ENCODE peak calls at places on chromosomes 2 and 18, in five cellular contexts. Z, F, V, W and S are unnamed samples.

GRCh38 chr18:13577091-13577697 is 149.2 kb downstream of the FAM210A start:
- DNase-seq in Z (no peak), F (no peak), V (peak), W (no peak), S (no peak)

GRCh38 chr2:120901213-120901612 is 165.5 kb downstream of the GLI2 start:
- DNase-seq in Z (no peak), F (peak), V (no peak), W (no peak), S (no peak)

GRCh38 chr18:43012951-43013350 is 102.5 kb downstream of the RIT2 start:
- DNase-seq in Z (no peak), F (no peak), V (peak), W (no peak), S (no peak)

GRCh38 chr18:51017140-51017874 is 12.7 kb upstream of the SMAD4 start:
- DNase-seq in Z (peak), F (no peak), V (no peak), W (no peak), S (no peak)

GRCh38 chr2:101145406-101145805 is 5.8 kb downstream of the TBC1D8 start:
- DNase-seq in Z (no peak), F (no peak), V (no peak), W (no peak), S (no peak)

GRCh38 chr2:9644603-9645002 is 13.8 kb upstream of the YWHAQ start:
- DNase-seq in Z (no peak), F (no peak), V (no peak), W (no peak), S (no peak)

GRCh38 chr2:121776361-121776760 is 20.9 kb downstream of the TSN start:
- DNase-seq in Z (no peak), F (no peak), V (no peak), W (no peak), S (no peak)

GRCh38 chr2:180017764-180018163 is 10.7 kb upstream of the CWC22 start:
- DNase-seq in Z (no peak), F (peak), V (peak), W (no peak), S (no peak)

GRCh38 chr2:119208791-119209203 is 14.8 kb upstream of the STEAP3 start:
- DNase-seq in Z (no peak), F (no peak), V (no peak), W (no peak), S (no peak)

GRCh38 chr18:57461652-57462269 is 26.6 kb downstream of the ONECUT2 start:
- DNase-seq in Z (no peak), F (no peak), V (no peak), W (no peak), S (no peak)

GRCh38 chr18:3159830-3160229 is 59.9 kb downstream of the MYOM1 start:
- DNase-seq in Z (no peak), F (no peak), V (no peak), W (no peak), S (no peak)

GRCh38 chr18:3153107-3153704 is 66.6 kb downstream of the MYOM1 start:
- DNase-seq in Z (no peak), F (no peak), V (no peak), W (no peak), S (no peak)

GRCh38 chr18:3154214-3154613 is 65.6 kb downstream of the MYOM1 start:
- DNase-seq in Z (no peak), F (no peak), V (no peak), W (no peak), S (no peak)

GRCh38 chr18:3157086-3157485 is 62.7 kb downstream of the MYOM1 start:
- DNase-seq in Z (no peak), F (no peak), V (no peak), W (no peak), S (no peak)

GRCh38 chr18:3156325-3156640 is 63.5 kb downstream of the MYOM1 start:
- DNase-seq in Z (no peak), F (no peak), V (no peak), W (no peak), S (no peak)
- H3K27ac ChIP-seq in Z (no peak), F (peak), V (no peak), W (no peak), S (no peak)

GRCh38 chr18:56257215-56257614 is 381.2 kb downstream of the TXNL1 start:
- DNase-seq in Z (no peak), F (no peak), V (peak), W (peak), S (no peak)
- TF ChIP-seq CTCF in Z (no peak), F (no peak), V (no peak), W (no peak), S (no peak)

GRCh38 chr2:65602851-65603250 is 170.5 kb upstream of the SPRED2 start:
- DNase-seq in Z (no peak), F (no peak), V (no peak), W (no peak), S (no peak)

GRCh38 chr2:65604246-65604645 is 171.8 kb upstream of the SPRED2 start:
- DNase-seq in Z (no peak), F (no peak), V (peak), W (no peak), S (no peak)

GRCh38 chr2:65608391-65608790 is 176.0 kb upstream of the SPRED2 start:
- DNase-seq in Z (no peak), F (no peak), V (no peak), W (no peak), S (no peak)

GRCh38 chr2:65607906-65608305 is 175.5 kb upstream of the SPRED2 start:
- DNase-seq in Z (peak), F (no peak), V (no peak), W (no peak), S (peak)

GRCh38 chr2:65605427-65606058 is 173.1 kb upstream of the SPRED2 start:
- DNase-seq in Z (no peak), F (no peak), V (no peak), W (peak), S (no peak)
- H3K4me3 ChIP-seq in Z (no peak), F (no peak), V (no peak), W (peak), S (no peak)

GRCh38 chr2:3847397-3848052 is 144.2 kb downstream of the DCDC2C start:
- DNase-seq in Z (no peak), F (no peak), V (no peak), W (no peak), S (no peak)
- H3K27ac ChIP-seq in Z (no peak), F (no peak), V (no peak), W (no peak), S (no peak)

GRCh38 chr2:96267159-96267971 is 1.3 kb downstream of the CIAO1 start:
- DNase-seq in Z (peak), F (peak), V (no peak), W (peak), S (peak)
- TF ChIP-seq CTCF in Z (peak), F (no peak), V (peak), W (peak), S (peak)

DNA sequence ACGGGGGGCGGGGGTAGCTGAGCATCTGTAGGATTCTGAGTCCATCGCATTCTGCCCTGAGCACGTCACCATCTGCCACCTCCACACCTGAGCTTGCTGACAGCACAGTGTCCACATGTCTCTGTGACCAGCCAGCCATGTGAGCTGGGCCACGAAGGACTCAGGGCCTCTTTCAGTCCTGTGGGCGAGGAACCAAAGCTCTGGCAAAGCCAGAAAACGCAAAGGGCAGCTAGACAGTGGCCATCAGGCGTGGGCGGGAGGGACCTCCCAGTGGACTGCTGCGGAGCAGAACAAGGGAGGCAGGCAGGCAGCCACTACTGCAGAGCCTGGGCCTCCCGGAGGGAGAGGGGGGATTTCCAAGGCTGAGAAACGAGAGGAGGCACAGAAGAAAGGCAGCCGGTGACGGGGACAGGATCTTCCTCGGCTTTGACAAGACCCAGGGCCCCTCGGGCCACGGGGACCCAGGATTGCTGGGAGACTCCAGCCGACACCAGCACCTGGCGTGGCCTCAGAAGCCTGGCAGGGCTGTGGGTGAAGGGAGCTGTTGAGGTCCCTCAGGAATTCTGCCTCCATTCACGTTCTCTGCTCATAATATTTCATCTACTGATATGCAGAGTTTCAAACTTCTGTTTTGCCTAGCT is 274.5 kb upstream of the SALL3 start:
- DNase-seq in Z (no peak), F (no peak), V (no peak), W (no peak), S (peak)
- H3K4me3 ChIP-seq in Z (no peak), F (no peak), V (no peak), W (no peak), S (no peak)

GRCh38 chr18:78160961-78161656 is 818.5 kb upstream of the SALL3 start:
- DNase-seq in Z (no peak), F (no peak), V (no peak), W (no peak), S (no peak)

GRCh38 chr18:78154444-78154843 is 825.2 kb upstream of the SALL3 start:
- DNase-seq in Z (no peak), F (no peak), V (no peak), W (no peak), S (no peak)

GRCh38 chr18:78158943-78159342 is 820.7 kb upstream of the SALL3 start:
- DNase-seq in Z (no peak), F (no peak), V (no peak), W (no peak), S (no peak)

GRCh38 chr18:78156466-78156865 is 823.2 kb upstream of the SALL3 start:
- DNase-seq in Z (no peak), F (no peak), V (no peak), W (no peak), S (no peak)

DNA sequence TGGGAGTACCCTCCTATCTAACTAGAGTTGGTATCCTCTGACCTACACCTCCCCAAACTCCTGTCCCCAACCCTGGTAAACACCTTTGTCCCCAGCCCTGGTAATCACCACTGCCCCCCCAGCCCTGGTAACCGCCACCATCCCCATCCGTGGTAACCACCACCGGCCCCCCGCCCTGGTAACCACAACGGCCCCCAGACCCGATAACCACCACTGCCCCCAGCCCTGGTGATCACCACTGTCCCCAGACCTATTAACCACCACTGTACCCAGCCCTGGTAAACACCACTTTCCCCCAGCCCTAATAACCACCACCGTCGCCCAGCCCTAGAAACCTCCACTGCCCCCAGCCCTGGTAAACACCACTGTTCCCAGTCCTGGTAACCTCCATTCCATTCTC is 820.2 kb upstream of the SALL3 start:
- DNase-seq in Z (no peak), F (no peak), V (no peak), W (no peak), S (no peak)
- H3K27ac ChIP-seq in Z (no peak), F (no peak), V (no peak), W (no peak), S (no peak)